ENCODE peak calls at places on chromosomes 7 and 10, in four cellular contexts. T is A549, H is K562, L is GM12878. Z is an unnamed sample. For H3K9me3, the result is how much of the 10 kb centered on the place peaks cover.

GRCh38 chr7:68185641-68186040 is 1189.0 kb downstream of the TYW1 start:
- DNase-seq in L (no peak), T (no peak), H (no peak), Z (no peak)

GRCh38 chr10:3413937-3414710 is 241.5 kb upstream of the PITRM1 start:
- DNase-seq in L (no peak), T (no peak), H (no peak), Z (no peak)

GRCh38 chr10:44386546-44387052 is 1.7 kb upstream of the CXCL12 start:
- DNase-seq in L (no peak), T (peak), H (peak), Z (peak)

GRCh38 chr10:80539421-80539999 is 1.8 kb downstream of the SH2D4B start:
- DNase-seq in H (no peak), T (no peak), L (no peak), Z (no peak)

GRCh38 chr10:110311357-110311949 is 6.7 kb upstream of the SMNDC1 start:
- DNase-seq in T (peak), L (peak), H (no peak), Z (peak)

GRCh38 chr7:86950360-86950759 is 109.1 kb downstream of the ELAPOR2 start:
- DNase-seq in L (no peak), T (no peak), H (no peak), Z (no peak)

GRCh38 chr10:60388116-60388515 is 1.6 kb downstream of the ANK3 start:
- DNase-seq in L (no peak), H (no peak), T (no peak), Z (no peak)

GRCh38 chr10:114061794-114062193 is 18.1 kb downstream of the ADRB1 start:
- DNase-seq in L (no peak), T (no peak), H (no peak), Z (no peak)

GRCh38 chr10:71365366-71365765 is 31.4 kb upstream of the CDH23 start:
- DNase-seq in L (no peak), H (no peak), T (no peak), Z (no peak)

GRCh38 chr10:106189254-106189653 is 975.3 kb downstream of the SORCS1 start:
- DNase-seq in H (no peak), T (no peak), L (no peak), Z (peak)

GRCh38 chr7:38428040-38428439 is 154.6 kb upstream of the TARP start:
- DNase-seq in H (no peak), L (no peak), T (no peak), Z (no peak)

GRCh38 chr7:67662804-67663203 is 666.2 kb downstream of the TYW1 start:
- DNase-seq in H (no peak), L (no peak), T (no peak), Z (no peak)

GRCh38 chr7:43363429-43363894 is 219.4 kb upstream of the STK17A start:
- DNase-seq in T (no peak), H (no peak), L (no peak), Z (no peak)

GRCh38 chr7:54824655-54825054 is 65.6 kb upstream of the SEC61G start:
- DNase-seq in L (no peak), T (no peak), H (no peak), Z (no peak)

GRCh38 chr7:100169147-100169850 is 882 bp upstream of the GAL3ST4 start:
- DNase-seq in T (no peak), L (no peak), H (no peak), Z (no peak)

GRCh38 chr7:14195079-14195478 is 205.6 kb upstream of the ETV1 start:
- DNase-seq in L (no peak), T (no peak), H (no peak), Z (no peak)

GRCh38 chr10:119973261-119973660 is 80.7 kb downstream of the SEC23IP start:
- DNase-seq in H (no peak), L (peak), T (no peak), Z (no peak)

DNA sequence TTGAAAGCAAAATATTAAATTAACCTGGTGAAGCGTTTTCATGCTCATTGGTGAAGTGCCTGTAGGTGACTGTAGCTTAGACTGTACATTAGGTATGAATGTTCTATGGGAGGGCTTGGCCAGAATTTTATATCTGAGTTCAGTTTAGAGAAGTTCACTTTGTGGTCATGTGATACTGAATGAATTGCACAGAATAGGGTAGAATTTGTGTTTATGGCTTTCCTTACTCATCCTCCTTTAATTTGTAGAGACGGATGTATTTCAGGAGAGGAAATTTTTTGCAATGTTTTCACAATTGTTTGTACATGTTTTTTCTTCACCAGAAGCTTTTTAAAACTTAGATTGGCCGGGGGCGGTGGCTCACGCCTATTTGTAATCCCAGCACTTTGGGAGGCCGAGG is 32.3 kb downstream of the REEP3 start:
- DNase-seq in H (no peak), L (no peak), T (no peak), Z (no peak)
- TF ChIP-seq MYC in H (no peak), L (no peak), T (no peak), Z (no peak)

GRCh38 chr7:157764946-157765537 is 428.2 kb downstream of the DNAJB6 start:
- DNase-seq in L (no peak), T (no peak), H (no peak), Z (no peak)
- H3K9me3 ChIP-seq in L (under half), T (under half), H (under half), Z (under half)

DNA sequence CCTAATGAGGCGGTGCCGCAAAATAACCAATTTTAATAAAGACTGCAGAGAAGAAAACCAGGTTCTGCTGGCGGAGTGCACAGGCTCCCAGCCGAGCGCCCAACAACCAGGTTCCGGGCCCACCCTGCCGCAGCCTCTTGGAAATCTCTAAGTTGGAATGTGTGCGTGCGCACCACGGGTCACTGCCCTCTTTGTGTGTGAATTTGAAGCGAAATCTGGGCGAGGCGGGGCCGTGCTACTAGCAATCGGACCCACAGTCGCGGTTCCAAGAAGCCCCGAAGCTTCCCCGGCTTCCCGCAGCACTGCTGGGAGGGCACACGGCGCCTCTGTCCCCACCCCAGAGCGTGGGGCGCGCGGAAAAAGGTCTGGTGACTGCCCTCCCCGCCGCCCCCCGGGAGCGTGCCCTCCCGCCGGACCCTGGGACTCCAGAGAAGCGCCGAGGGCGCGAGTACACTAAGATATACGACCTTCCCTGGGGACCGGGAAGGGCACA is 652 bp upstream of the MAP3K8 start:
- DNase-seq in T (peak), L (no peak), H (peak), Z (peak)
- TF ChIP-seq JUNB in T (no peak), L (no peak), H (no peak), Z (no peak)

GRCh38 chr10:14466256-14466655 is 135.5 kb upstream of the FRMD4A start:
- DNase-seq in H (no peak), L (no peak), T (no peak), Z (no peak)
- TF ChIP-seq MYC in H (no peak), L (no peak), T (no peak), Z (no peak)